ENCODE peak calls at places on chromosome 10, in four cellular contexts. K, N, H and U are unnamed samples.

GRCh38 chr10:58568428-58568935 is 55.8 kb downstream of the BICC1 start:
- DNase-seq in K (no peak), N (no peak), H (no peak), U (no peak)

GRCh38 chr10:61617180-61617579 is 45.5 kb upstream of the CABCOCO1 start:
- DNase-seq in K (no peak), N (no peak), H (no peak), U (no peak)

GRCh38 chr10:96896884-96897589 is 64.9 kb downstream of the LCOR start:
- DNase-seq in K (no peak), N (peak), H (no peak), U (peak)

GRCh38 chr10:123392182-123392930 is 238.2 kb downstream of the BUB3 start:
- DNase-seq in K (no peak), N (no peak), H (no peak), U (no peak)

GRCh38 chr10:30553625-30554442 is 75.7 kb downstream of the LYZL2 start:
- DNase-seq in K (no peak), N (peak), H (peak), U (no peak)

GRCh38 chr10:75061709-75062108 is 49.7 kb upstream of the SAMD8 start:
- DNase-seq in K (no peak), N (no peak), H (no peak), U (no peak)

GRCh38 chr10:132481690-132482089 is 55.9 kb upstream of the INPP5A start:
- DNase-seq in K (no peak), N (no peak), H (no peak), U (no peak)

GRCh38 chr10:12484945-12485805 is 135.8 kb downstream of the CAMK1D start:
- DNase-seq in K (no peak), N (no peak), H (no peak), U (no peak)

GRCh38 chr10:119006451-119007210 is 22.9 kb upstream of the NANOS1 start:
- DNase-seq in K (no peak), N (peak), H (peak), U (peak)

GRCh38 chr10:2210083-2210482 is 472.8 kb upstream of the ADARB2 start:
- DNase-seq in K (no peak), N (no peak), H (no peak), U (peak)

GRCh38 chr10:77636967-77637473 is 588 bp downstream of the KCNMA1 start:
- DNase-seq in K (no peak), N (peak), H (no peak), U (no peak)

GRCh38 chr10:125788156-125789034 is 12.8 kb upstream of the MMP21 start:
- DNase-seq in K (no peak), N (no peak), H (no peak), U (no peak)

GRCh38 chr10:111996103-111996502 is 187.5 kb downstream of the GPAM start:
- DNase-seq in K (no peak), N (no peak), H (no peak), U (no peak)

GRCh38 chr10:22803201-22803895 is 89.0 kb upstream of the PIP4K2A start:
- DNase-seq in K (no peak), N (peak), H (peak), U (peak)

GRCh38 chr10:8036521-8037198 is 17.8 kb upstream of the GATA3 start:
- DNase-seq in K (no peak), N (no peak), H (no peak), U (no peak)

GRCh38 chr10:104080762-104081161 is 4.9 kb downstream of the COL17A1 start:
- DNase-seq in K (no peak), N (peak), H (no peak), U (peak)

GRCh38 chr10:80204801-80205477 is 398 bp downstream of the ANXA11 start:
- DNase-seq in K (no peak), N (peak), H (no peak), U (peak)

GRCh38 chr10:71868192-71868697 is 17.2 kb upstream of the PSAP start:
- DNase-seq in K (no peak), N (peak), H (peak), U (peak)

GRCh38 chr10:96208946-96209345 is 62.4 kb downstream of the BLNK start:
- DNase-seq in K (no peak), N (no peak), H (no peak), U (no peak)